ENCODE peak calls at places on chromosome 11, in four cellular contexts. X is cardiac muscle cell, G is LNCaP clone FGC, Z is cardiac fibroblast. O is an unnamed sample.
A peak's percentile ranks its signal among the peaks of the same experiment; 100 is the strongest.

GRCh38 chr11:80451105-80451504 is 1010.3 kb upstream of the TENM4 start:
- DNase-seq in Z (no peak), X (no peak), G (no peak), O (no peak)

GRCh38 chr11:86805873-86806310 is 5.5 kb downstream of the PRSS23 start:
- DNase-seq in G (no peak), X (no peak), Z (peak; percentile 76), O (peak; percentile 39)

GRCh38 chr11:131816046-131816445 is 445.6 kb downstream of the NTM start:
- DNase-seq in G (no peak), X (no peak), Z (peak; percentile 58), O (no peak)

GRCh38 chr11:35338928-35339327 is 80.4 kb downstream of the SLC1A2 start:
- DNase-seq in G (no peak), X (no peak), Z (peak; percentile 19), O (peak; percentile 28)

GRCh38 chr11:63564056-63564784 is 1.0 kb upstream of the PLAAT2 start:
- DNase-seq in Z (no peak), G (no peak), X (no peak), O (no peak)

GRCh38 chr11:130037058-130037457 is 32.6 kb upstream of the APLP2 start:
- DNase-seq in Z (peak; percentile 92), G (no peak), X (peak; percentile 82), O (peak; percentile 80)

GRCh38 chr11:35629914-35630313 is 11.7 kb downstream of the FJX1 start:
- DNase-seq in Z (peak; percentile 100), G (no peak), X (peak; percentile 96), O (peak; percentile 99)

GRCh38 chr11:76380977-76381719 is at the start of the genes GVQW3 and THAP12:
- DNase-seq in X (peak; percentile 99), Z (peak; percentile 97), G (peak; percentile 88), O (peak; percentile 95)

GRCh38 chr11:104033561-104033960 is 2.9 kb upstream of the DDI1 start:
- DNase-seq in X (peak; percentile 72), G (no peak), Z (no peak), O (peak; percentile 15)

GRCh38 chr11:1557904-1558831 is 13.9 kb downstream of the DUSP8 start:
- DNase-seq in X (peak; percentile 82), G (peak; percentile 63), Z (peak; percentile 57), O (peak; percentile 50)

GRCh38 chr11:57387284-57388030 is 3.0 kb downstream of the PRG2 start:
- DNase-seq in X (peak; percentile 58), G (no peak), Z (no peak), O (peak; percentile 21)

GRCh38 chr11:2224254-2224653 is 46.1 kb downstream of the ASCL2 start:
- DNase-seq in X (no peak), Z (no peak), G (no peak), O (no peak)

GRCh38 chr11:43947003-43947500 is 4.6 kb downstream of the C11orf96 start:
- DNase-seq in X (peak; percentile 61), Z (peak; percentile 71), G (no peak), O (peak; percentile 55)

GRCh38 chr11:21446939-21447590 is 745.8 kb upstream of the ANO5 start:
- DNase-seq in X (no peak), Z (no peak), G (no peak), O (no peak)

GRCh38 chr11:62858201-62858600 is 18.8 kb upstream of the WDR74 start:
- DNase-seq in G (no peak), Z (no peak), X (no peak), O (no peak)

GRCh38 chr11:64449381-64450167 is 90.6 kb downstream of the RPS6KA4 start:
- DNase-seq in G (no peak), X (peak; percentile 66), Z (peak; percentile 57), O (peak; percentile 39)

GRCh38 chr11:44611687-44612437 is 46.4 kb downstream of the CD82 start:
- DNase-seq in G (no peak), Z (no peak), X (no peak), O (no peak)

GRCh38 chr11:12446863-12447262 is 69.5 kb downstream of the PARVA start:
- DNase-seq in G (no peak), X (no peak), Z (no peak), O (no peak)

GRCh38 chr11:123654566-123655081 is at the start of gene SCN3B:
- DNase-seq in Z (peak; percentile 56), X (peak; percentile 71), G (no peak), O (peak; percentile 39)

GRCh38 chr11:80441821-80442220 is 1001.0 kb upstream of the TENM4 start:
- DNase-seq in G (no peak), X (peak; percentile 3), Z (peak; percentile 44), O (peak; percentile 5)

GRCh38 chr11:2165571-2165970 is 4.6 kb upstream of the INS start:
- DNase-seq in G (no peak), Z (no peak), X (no peak), O (no peak)

GRCh38 chr11:93842034-93842433 is 8.4 kb downstream of the VSTM5 start:
- DNase-seq in G (no peak), Z (no peak), X (no peak), O (no peak)

GRCh38 chr11:62030071-62030684 is 62.7 kb upstream of the FTH1 start:
- DNase-seq in X (peak; percentile 43), G (no peak), Z (no peak), O (no peak)

GRCh38 chr11:130979386-130979972 is 63.2 kb upstream of the SNX19 start:
- DNase-seq in G (peak; percentile 2), X (peak; percentile 58), Z (peak; percentile 62), O (peak; percentile 73)

GRCh38 chr11:113317297-113317696 is 2.9 kb downstream of the TTC12 start:
- DNase-seq in Z (no peak), X (no peak), G (no peak), O (no peak)

GRCh38 chr11:75547617-75548054 is 14.4 kb upstream of the SERPINH1 start:
- DNase-seq in Z (peak; percentile 73), G (peak; percentile 6), X (peak; percentile 82), O (peak; percentile 68)

GRCh38 chr11:99589771-99590170 is 569.0 kb downstream of the CNTN5 start:
- DNase-seq in Z (no peak), X (no peak), G (no peak), O (no peak)

GRCh38 chr11:1228921-1229451 is 6.1 kb downstream of the MUC5B start:
- DNase-seq in Z (no peak), G (no peak), X (no peak), O (no peak)

GRCh38 chr11:60343094-60343704 is 16.1 kb downstream of the MS4A6E start:
- DNase-seq in Z (peak; percentile 16), G (no peak), X (peak; percentile 8), O (peak; percentile 7)

GRCh38 chr11:60344146-60344545 is 17.1 kb downstream of the MS4A6E start:
- DNase-seq in Z (no peak), X (no peak), G (no peak), O (no peak)

GRCh38 chr11:60348116-60348515 is 21.1 kb downstream of the MS4A6E start:
- DNase-seq in X (no peak), G (no peak), Z (no peak), O (no peak)

GRCh38 chr11:60347084-60347797 is 20.2 kb downstream of the MS4A6E start:
- DNase-seq in X (no peak), G (no peak), Z (no peak), O (no peak)

GRCh38 chr11:60345489-60345888 is 18.4 kb downstream of the MS4A6E start:
- DNase-seq in G (no peak), X (peak; percentile 3), Z (peak; percentile 4), O (no peak)
- TF ChIP-seq CTCF in G (peak; percentile 36), X (peak; percentile 28), Z (no peak), O (peak; percentile 8)

DNA sequence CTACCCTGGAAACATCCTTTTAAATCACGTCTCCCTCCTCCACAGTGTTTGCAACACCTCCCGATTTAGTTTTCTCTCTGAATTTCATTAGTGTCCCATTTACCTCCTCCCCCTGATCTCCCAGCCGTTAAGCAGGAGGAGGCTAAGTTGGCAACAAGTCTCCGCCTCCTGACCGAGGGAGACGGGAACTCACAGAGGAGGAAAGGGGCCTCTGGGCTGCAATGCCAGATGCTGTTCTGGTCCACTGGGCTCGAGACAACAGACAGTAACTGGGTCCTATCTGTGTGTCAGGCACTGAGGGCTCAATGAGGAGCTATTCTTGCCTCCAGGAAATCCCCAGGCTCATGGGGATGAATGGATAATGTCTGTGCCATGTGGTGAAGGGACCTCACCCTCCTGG is 228.1 kb downstream of the TENM4 start:
- DNase-seq in G (no peak), X (no peak), Z (no peak), O (no peak)
- H3K4me3 ChIP-seq in G (no peak overlapping the region), X (no peak overlapping the region), Z (no peak overlapping the region), O (no peak overlapping the region)

DNA sequence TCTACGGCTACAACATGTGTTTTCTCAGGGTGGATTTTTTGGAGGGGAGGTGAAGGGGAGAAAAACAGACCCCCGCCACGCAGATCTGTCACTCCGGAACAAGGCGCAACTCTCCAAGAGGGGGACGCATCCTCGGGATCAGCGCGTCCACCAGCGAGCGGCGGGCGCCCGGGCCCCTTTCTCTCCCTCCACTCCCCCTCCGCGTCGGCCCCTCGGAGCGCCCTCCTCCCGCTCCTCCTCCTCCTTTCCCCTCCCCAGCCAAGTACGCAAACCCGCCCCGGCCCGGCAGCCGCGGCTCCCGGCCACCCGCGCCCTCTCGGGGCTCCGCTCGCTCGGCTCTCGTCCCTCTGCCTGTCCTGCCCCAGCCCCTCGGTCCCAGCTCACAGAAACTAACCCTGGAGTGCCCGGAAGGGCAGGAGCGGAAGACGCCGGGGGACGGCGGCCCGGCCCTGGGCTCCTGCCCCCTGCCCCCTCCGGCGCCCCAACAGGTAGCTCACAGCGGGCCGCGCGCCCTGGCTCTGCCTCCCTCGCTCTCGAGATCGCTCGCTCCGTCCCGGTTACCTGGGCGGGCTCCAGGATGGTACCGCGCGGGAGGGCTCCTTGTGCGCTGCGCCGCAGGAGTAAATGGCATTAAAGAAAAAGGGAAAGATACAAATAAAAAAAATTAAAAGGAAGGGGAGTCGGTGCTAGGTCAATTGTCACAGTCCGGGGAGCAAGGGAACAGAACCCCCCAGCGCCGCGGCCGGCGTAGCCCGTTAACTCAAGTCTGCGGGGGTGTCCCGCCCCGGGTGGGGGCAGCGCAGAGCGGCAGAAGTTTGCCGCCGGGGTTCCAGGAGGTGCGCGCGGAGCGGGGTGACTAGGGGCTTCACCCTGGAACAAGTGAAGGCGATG is 131.4 kb upstream of the C11orf58 start:
- DNase-seq in X (peak; percentile 31), Z (no peak), G (no peak), O (no peak)
- TF ChIP-seq CTCF in X (no peak), Z (no peak), G (no peak), O (no peak)

GRCh38 chr11:119338946-119339580 is 1.6 kb downstream of the C1QTNF5 start:
- DNase-seq in X (no peak), G (no peak), Z (no peak), O (no peak)
- H3K4me3 ChIP-seq in X (no peak overlapping the region), G (no peak overlapping the region), Z (peak overlapping the region; percentile 64), O (no peak overlapping the region)

GRCh38 chr11:135074397-135074998 is 662.5 kb upstream of the B3GAT1 start:
- DNase-seq in X (peak; percentile 2), Z (peak; percentile 2), G (peak; percentile 8), O (peak; percentile 2)
- TF ChIP-seq CTCF in X (no peak), Z (no peak), G (peak; percentile 65), O (no peak)

GRCh38 chr11:125505518-125505917 is 9.5 kb upstream of the FEZ1 start:
- DNase-seq in X (no peak), Z (no peak), G (no peak), O (no peak)
- H3K4me3 ChIP-seq in X (no peak overlapping the region), Z (no peak overlapping the region), G (no peak overlapping the region), O (no peak overlapping the region)

O was measured in fibroblast of mammary gland.